ENCODE peak calls at places on chromosomes 6 and 20, in five cellular contexts. C is CD4-positive, alpha-beta T cell; M is activated CD8-positive, alpha-beta T cell treated with anti-CD3 and anti-CD28 coated beads for 36 hours; Q is stromal cell of bone marrow; B is stimulated activated CD8-positive, alpha-beta memory T cell treated with anti-CD3 and anti-CD28 coated beads, Interleukin-15, amount 100 ng/mL, for 24 hours. W is an unnamed sample.

GRCh38 chr20:47502271-47502730 is 614 bp downstream of the NCOA3 start:
- DNase-seq in C (no peak), M (peak), Q (no peak), B (no peak), W (no peak)

GRCh38 chr6:29953001-29953436 is 10.7 kb downstream of the HLA-A start:
- DNase-seq in C (no peak), M (no peak), Q (no peak), B (no peak), W (no peak)

GRCh38 chr6:149906405-149906804 is 8.5 kb upstream of the RAET1E start:
- DNase-seq in C (no peak), M (no peak), Q (no peak), B (no peak), W (no peak)

GRCh38 chr20:60271597-60271996 is 313.4 kb downstream of the CDH26 start:
- DNase-seq in C (no peak), M (no peak), Q (no peak), B (no peak), W (no peak)

GRCh38 chr20:7772376-7772775 is 167.9 kb downstream of the HAO1 start:
- DNase-seq in C (no peak), M (no peak), Q (peak), B (no peak), W (no peak)

GRCh38 chr6:13724174-13724573 is 12.5 kb upstream of the RANBP9 start:
- DNase-seq in C (no peak), M (no peak), Q (no peak), B (no peak), W (no peak)

GRCh38 chr6:66496659-66497058 is 789.6 kb upstream of the EYS start:
- DNase-seq in C (no peak), M (no peak), Q (no peak), B (no peak), W (no peak)

GRCh38 chr6:159943965-159944598 is 24.8 kb upstream of the IGF2R start:
- DNase-seq in C (no peak), M (no peak), Q (no peak), B (no peak), W (no peak)

GRCh38 chr6:136335736-136336362 is 46.2 kb upstream of the BCLAF1 start:
- DNase-seq in C (no peak), M (no peak), Q (no peak), B (no peak), W (no peak)

GRCh38 chr6:117265425-117266266 is at the start of gene VGLL2:
- DNase-seq in C (no peak), M (no peak), Q (peak), B (no peak), W (no peak)

GRCh38 chr6:2482773-2483172 is 237.4 kb upstream of the GMDS start:
- DNase-seq in C (no peak), M (peak), Q (no peak), B (no peak), W (no peak)

GRCh38 chr6:56840467-56841371 is 114.2 kb upstream of the BEND6 start:
- DNase-seq in C (no peak), M (no peak), Q (peak), B (no peak), W (no peak)

GRCh38 chr20:15396900-15397299 is 1059.5 kb upstream of the FLRT3 start:
- DNase-seq in C (no peak), M (no peak), Q (no peak), B (no peak), W (no peak)

GRCh38 chr6:84774174-84775158 is 10.1 kb upstream of the TBX18 start:
- DNase-seq in C (no peak), M (peak), Q (no peak), B (no peak), W (no peak)

GRCh38 chr6:7050911-7051779 is 56.6 kb upstream of the RREB1 start:
- DNase-seq in C (peak), M (peak), Q (peak), B (no peak), W (no peak)

GRCh38 chr6:144063246-144063743 is 32.1 kb downstream of the SF3B5 start:
- DNase-seq in C (no peak), M (no peak), Q (no peak), B (no peak), W (no peak)

GRCh38 chr6:65706436-65706835 is 590 bp downstream of the EYS start:
- DNase-seq in C (no peak), M (no peak), Q (no peak), B (no peak), W (no peak)

GRCh38 chr6:15941168-15941567 is 187.7 kb upstream of the MYLIP start:
- DNase-seq in C (no peak), M (no peak), Q (no peak), B (no peak), W (no peak)

GRCh38 chr6:52887912-52888535 is 21.5 kb downstream of the GSTA3 start:
- DNase-seq in C (no peak), M (peak), Q (no peak), B (no peak), W (no peak)

GRCh38 chr6:156820089-156820798 is 43.1 kb downstream of the ARID1B start:
- DNase-seq in C (no peak), M (no peak), Q (no peak), B (no peak), W (no peak)

GRCh38 chr6:160029525-160029924 is 60.6 kb downstream of the IGF2R start:
- DNase-seq in C (no peak), M (no peak), Q (no peak), B (no peak), W (no peak)

GRCh38 chr6:52399511-52400315 is 20.4 kb upstream of the EFHC1 start:
- DNase-seq in C (no peak), M (peak), Q (no peak), B (no peak), W (no peak)

GRCh38 chr6:26195376-26195923 is 108.2 kb downstream of the HFE start:
- DNase-seq in C (peak), M (peak), Q (peak), B (no peak), W (peak)

GRCh38 chr6:30612213-30612612 is 4.8 kb downstream of the PPP1R10 start:
- DNase-seq in C (no peak), M (no peak), Q (no peak), B (no peak), W (no peak)

GRCh38 chr20:50113420-50114224 is 672 bp upstream of the UBE2V1 start:
- DNase-seq in C (no peak), M (no peak), Q (no peak), B (no peak), W (no peak)

GRCh38 chr20:3633913-3634478 is 29.2 kb downstream of the GFRA4 start:
- DNase-seq in C (no peak), M (no peak), Q (no peak), B (no peak), W (no peak)

GRCh38 chr6:41347349-41348050 is 12.1 kb downstream of the NCR2 start:
- DNase-seq in C (no peak), M (no peak), Q (no peak), B (no peak), W (no peak)

GRCh38 chr6:31864818-31865204 is 2.2 kb upstream of the NEU1 start:
- DNase-seq in C (no peak), M (no peak), Q (no peak), B (no peak), W (no peak)

GRCh38 chr6:35090734-35091133 is 50.4 kb downstream of the TCP11 start:
- DNase-seq in C (no peak), M (no peak), Q (no peak), B (no peak), W (no peak)

GRCh38 chr6:32785781-32786533 is 22.6 kb upstream of the HLA-DQB2 start:
- DNase-seq in C (no peak), M (peak), Q (peak), B (no peak), W (no peak)

GRCh38 chr6:26593278-26594127 is 3.2 kb upstream of the ABT1 start:
- DNase-seq in C (no peak), M (no peak), Q (no peak), B (no peak), W (no peak)

GRCh38 chr6:15427360-15428070 is 181.6 kb downstream of the JARID2 start:
- DNase-seq in C (no peak), M (no peak), Q (no peak), B (no peak), W (no peak)

GRCh38 chr20:17395729-17396128 is 135.4 kb downstream of the BFSP1 start:
- DNase-seq in C (no peak), M (no peak), Q (no peak), B (no peak), W (no peak)